ENCODE peak calls at places on chromosomes 5 and 9, in ten cellular contexts. One of them, this sample, is unnamed.
A peak's percentile ranks its signal among the peaks of the same experiment; 100 is the strongest.

GRCh38 chr5:77586101-77586500 is 52.4 kb downstream of the OTP start:
- DNase-seq in posterior cingulate gyrus: no peak
- DNase-seq in T-helper 2 cell: no peak
- DNase-seq in NCI-H748 treated with DMSO at 0.1 percent for 48 hours: no peak
- DNase-seq in iris pigment epithelial cell: no peak
- DNase-seq in stimulated activated CD4-positive, alpha-beta T cell treated with anti-CD3 and anti-CD28 coated beads, Interleukin-1b, Interleukin-23, amount 100 ng/mL, for 48 hours: no peak
- DNase-seq in HS-5: no peak
- DNase-seq in activated effector memory CD4-positive, alpha-beta T cell treated with anti-CD3 and anti-CD28 coated beads, Interleukin-2, amount 50 U/mL, for 16 hours: no peak
- DNase-seq in activated T-helper 9 cell treated with anti-CD3 and anti-CD28 coated beads, Interleukin-2, amount 50 U/mL, for 16 hours: no peak
- DNase-seq in pons: no peak
- DNase-seq in this sample: no peak

GRCh38 chr9:129038109-129038852 is 1.9 kb downstream of the MIGA2 start:
- DNase-seq in pons: no peak
- DNase-seq in posterior cingulate gyrus: no peak
- DNase-seq in T-helper 2 cell: no peak
- DNase-seq in NCI-H748 treated with DMSO at 0.1 percent for 48 hours: no peak
- DNase-seq in activated effector memory CD4-positive, alpha-beta T cell treated with anti-CD3 and anti-CD28 coated beads, Interleukin-2, amount 50 U/mL, for 16 hours: no peak
- DNase-seq in stimulated activated CD4-positive, alpha-beta T cell treated with anti-CD3 and anti-CD28 coated beads, Interleukin-1b, Interleukin-23, amount 100 ng/mL, for 48 hours: no peak
- DNase-seq in iris pigment epithelial cell: no peak
- DNase-seq in HS-5: no peak
- DNase-seq in activated T-helper 9 cell treated with anti-CD3 and anti-CD28 coated beads, Interleukin-2, amount 50 U/mL, for 16 hours: no peak
- DNase-seq in this sample: no peak

GRCh38 chr5:8952147-8952546 is 593.7 kb downstream of the SEMA5A start:
- DNase-seq in T-helper 2 cell: no peak
- DNase-seq in HS-5: no peak
- DNase-seq in NCI-H748 treated with DMSO at 0.1 percent for 48 hours: no peak
- DNase-seq in iris pigment epithelial cell: no peak
- DNase-seq in stimulated activated CD4-positive, alpha-beta T cell treated with anti-CD3 and anti-CD28 coated beads, Interleukin-1b, Interleukin-23, amount 100 ng/mL, for 48 hours: no peak
- DNase-seq in activated effector memory CD4-positive, alpha-beta T cell treated with anti-CD3 and anti-CD28 coated beads, Interleukin-2, amount 50 U/mL, for 16 hours: no peak
- DNase-seq in posterior cingulate gyrus: no peak
- DNase-seq in pons: no peak
- DNase-seq in activated T-helper 9 cell treated with anti-CD3 and anti-CD28 coated beads, Interleukin-2, amount 50 U/mL, for 16 hours: no peak
- DNase-seq in this sample: no peak

GRCh38 chr9:119974026-119974425 is 604.8 kb upstream of the BRINP1 start:
- DNase-seq in pons: no peak
- DNase-seq in HS-5: no peak
- DNase-seq in T-helper 2 cell: no peak
- DNase-seq in activated effector memory CD4-positive, alpha-beta T cell treated with anti-CD3 and anti-CD28 coated beads, Interleukin-2, amount 50 U/mL, for 16 hours: no peak
- DNase-seq in NCI-H748 treated with DMSO at 0.1 percent for 48 hours: no peak
- DNase-seq in activated T-helper 9 cell treated with anti-CD3 and anti-CD28 coated beads, Interleukin-2, amount 50 U/mL, for 16 hours: no peak
- DNase-seq in iris pigment epithelial cell: no peak
- DNase-seq in stimulated activated CD4-positive, alpha-beta T cell treated with anti-CD3 and anti-CD28 coated beads, Interleukin-1b, Interleukin-23, amount 100 ng/mL, for 48 hours: no peak
- DNase-seq in posterior cingulate gyrus: no peak
- DNase-seq in this sample: no peak

GRCh38 chr5:181243020-181243520 is 636 bp downstream of the RACK1 start:
- DNase-seq in iris pigment epithelial cell: peak; percentile 36
- DNase-seq in stimulated activated CD4-positive, alpha-beta T cell treated with anti-CD3 and anti-CD28 coated beads, Interleukin-1b, Interleukin-23, amount 100 ng/mL, for 48 hours: peak; percentile 15
- DNase-seq in HS-5: no peak
- DNase-seq in T-helper 2 cell: no peak
- DNase-seq in activated effector memory CD4-positive, alpha-beta T cell treated with anti-CD3 and anti-CD28 coated beads, Interleukin-2, amount 50 U/mL, for 16 hours: no peak
- DNase-seq in pons: peak; percentile 34
- DNase-seq in posterior cingulate gyrus: no peak
- DNase-seq in NCI-H748 treated with DMSO at 0.1 percent for 48 hours: no peak
- DNase-seq in activated T-helper 9 cell treated with anti-CD3 and anti-CD28 coated beads, Interleukin-2, amount 50 U/mL, for 16 hours: no peak
- DNase-seq in this sample: no peak

GRCh38 chr5:38441730-38442573 is 114.5 kb downstream of the LIFR start:
- DNase-seq in pons: peak; percentile 95
- DNase-seq in activated effector memory CD4-positive, alpha-beta T cell treated with anti-CD3 and anti-CD28 coated beads, Interleukin-2, amount 50 U/mL, for 16 hours: peak; percentile 91
- DNase-seq in T-helper 2 cell: peak; percentile 62
- DNase-seq in iris pigment epithelial cell: peak; percentile 91
- DNase-seq in HS-5: peak; percentile 89
- DNase-seq in NCI-H748 treated with DMSO at 0.1 percent for 48 hours: peak; percentile 99
- DNase-seq in posterior cingulate gyrus: peak; percentile 89
- DNase-seq in activated T-helper 9 cell treated with anti-CD3 and anti-CD28 coated beads, Interleukin-2, amount 50 U/mL, for 16 hours: peak; percentile 56
- DNase-seq in stimulated activated CD4-positive, alpha-beta T cell treated with anti-CD3 and anti-CD28 coated beads, Interleukin-1b, Interleukin-23, amount 100 ng/mL, for 48 hours: peak; percentile 84
- DNase-seq in this sample: peak; percentile 54

GRCh38 chr9:124489222-124489621 is 18.0 kb downstream of the NR5A1 start:
- DNase-seq in T-helper 2 cell: no peak
- DNase-seq in pons: no peak
- DNase-seq in iris pigment epithelial cell: no peak
- DNase-seq in activated effector memory CD4-positive, alpha-beta T cell treated with anti-CD3 and anti-CD28 coated beads, Interleukin-2, amount 50 U/mL, for 16 hours: no peak
- DNase-seq in activated T-helper 9 cell treated with anti-CD3 and anti-CD28 coated beads, Interleukin-2, amount 50 U/mL, for 16 hours: no peak
- DNase-seq in HS-5: no peak
- DNase-seq in NCI-H748 treated with DMSO at 0.1 percent for 48 hours: no peak
- DNase-seq in stimulated activated CD4-positive, alpha-beta T cell treated with anti-CD3 and anti-CD28 coated beads, Interleukin-1b, Interleukin-23, amount 100 ng/mL, for 48 hours: no peak
- DNase-seq in posterior cingulate gyrus: no peak
- DNase-seq in this sample: no peak

GRCh38 chr5:159286420-159287035 is 23.4 kb downstream of the UBLCP1 start:
- DNase-seq in NCI-H748 treated with DMSO at 0.1 percent for 48 hours: peak; percentile 3
- DNase-seq in posterior cingulate gyrus: no peak
- DNase-seq in stimulated activated CD4-positive, alpha-beta T cell treated with anti-CD3 and anti-CD28 coated beads, Interleukin-1b, Interleukin-23, amount 100 ng/mL, for 48 hours: no peak
- DNase-seq in T-helper 2 cell: no peak
- DNase-seq in HS-5: no peak
- DNase-seq in activated effector memory CD4-positive, alpha-beta T cell treated with anti-CD3 and anti-CD28 coated beads, Interleukin-2, amount 50 U/mL, for 16 hours: no peak
- DNase-seq in activated T-helper 9 cell treated with anti-CD3 and anti-CD28 coated beads, Interleukin-2, amount 50 U/mL, for 16 hours: no peak
- DNase-seq in iris pigment epithelial cell: peak; percentile 45
- DNase-seq in pons: peak; percentile 54
- DNase-seq in this sample: no peak

GRCh38 chr5:174119386-174119785 is 73.9 kb downstream of the NSG2 start:
- DNase-seq in stimulated activated CD4-positive, alpha-beta T cell treated with anti-CD3 and anti-CD28 coated beads, Interleukin-1b, Interleukin-23, amount 100 ng/mL, for 48 hours: no peak
- DNase-seq in activated effector memory CD4-positive, alpha-beta T cell treated with anti-CD3 and anti-CD28 coated beads, Interleukin-2, amount 50 U/mL, for 16 hours: no peak
- DNase-seq in NCI-H748 treated with DMSO at 0.1 percent for 48 hours: no peak
- DNase-seq in HS-5: no peak
- DNase-seq in T-helper 2 cell: no peak
- DNase-seq in posterior cingulate gyrus: peak; percentile 52
- DNase-seq in iris pigment epithelial cell: no peak
- DNase-seq in pons: peak; percentile 87
- DNase-seq in activated T-helper 9 cell treated with anti-CD3 and anti-CD28 coated beads, Interleukin-2, amount 50 U/mL, for 16 hours: no peak
- DNase-seq in this sample: no peak

GRCh38 chr5:127412698-127413097 is 104.7 kb upstream of the PRRC1 start:
- DNase-seq in iris pigment epithelial cell: no peak
- DNase-seq in activated effector memory CD4-positive, alpha-beta T cell treated with anti-CD3 and anti-CD28 coated beads, Interleukin-2, amount 50 U/mL, for 16 hours: no peak
- DNase-seq in T-helper 2 cell: no peak
- DNase-seq in activated T-helper 9 cell treated with anti-CD3 and anti-CD28 coated beads, Interleukin-2, amount 50 U/mL, for 16 hours: no peak
- DNase-seq in HS-5: no peak
- DNase-seq in pons: no peak
- DNase-seq in stimulated activated CD4-positive, alpha-beta T cell treated with anti-CD3 and anti-CD28 coated beads, Interleukin-1b, Interleukin-23, amount 100 ng/mL, for 48 hours: no peak
- DNase-seq in posterior cingulate gyrus: no peak
- DNase-seq in NCI-H748 treated with DMSO at 0.1 percent for 48 hours: no peak
- DNase-seq in this sample: no peak

GRCh38 chr5:178314066-178314660 is 81.6 kb upstream of the PHYKPL start:
- DNase-seq in activated effector memory CD4-positive, alpha-beta T cell treated with anti-CD3 and anti-CD28 coated beads, Interleukin-2, amount 50 U/mL, for 16 hours: no peak
- DNase-seq in pons: no peak
- DNase-seq in T-helper 2 cell: no peak
- DNase-seq in stimulated activated CD4-positive, alpha-beta T cell treated with anti-CD3 and anti-CD28 coated beads, Interleukin-1b, Interleukin-23, amount 100 ng/mL, for 48 hours: no peak
- DNase-seq in NCI-H748 treated with DMSO at 0.1 percent for 48 hours: no peak
- DNase-seq in iris pigment epithelial cell: no peak
- DNase-seq in HS-5: no peak
- DNase-seq in activated T-helper 9 cell treated with anti-CD3 and anti-CD28 coated beads, Interleukin-2, amount 50 U/mL, for 16 hours: no peak
- DNase-seq in posterior cingulate gyrus: no peak
- DNase-seq in this sample: no peak

GRCh38 chr9:98789765-98790600 is 6.4 kb downstream of the ANKS6 start:
- DNase-seq in NCI-H748 treated with DMSO at 0.1 percent for 48 hours: no peak
- DNase-seq in pons: no peak
- DNase-seq in posterior cingulate gyrus: no peak
- DNase-seq in activated effector memory CD4-positive, alpha-beta T cell treated with anti-CD3 and anti-CD28 coated beads, Interleukin-2, amount 50 U/mL, for 16 hours: no peak
- DNase-seq in HS-5: no peak
- DNase-seq in activated T-helper 9 cell treated with anti-CD3 and anti-CD28 coated beads, Interleukin-2, amount 50 U/mL, for 16 hours: no peak
- DNase-seq in iris pigment epithelial cell: no peak
- DNase-seq in T-helper 2 cell: no peak
- DNase-seq in stimulated activated CD4-positive, alpha-beta T cell treated with anti-CD3 and anti-CD28 coated beads, Interleukin-1b, Interleukin-23, amount 100 ng/mL, for 48 hours: no peak
- DNase-seq in this sample: no peak

GRCh38 chr5:169426674-169427250 is 125.8 kb upstream of the SLIT3 start:
- DNase-seq in stimulated activated CD4-positive, alpha-beta T cell treated with anti-CD3 and anti-CD28 coated beads, Interleukin-1b, Interleukin-23, amount 100 ng/mL, for 48 hours: no peak
- DNase-seq in activated T-helper 9 cell treated with anti-CD3 and anti-CD28 coated beads, Interleukin-2, amount 50 U/mL, for 16 hours: no peak
- DNase-seq in posterior cingulate gyrus: no peak
- DNase-seq in T-helper 2 cell: no peak
- DNase-seq in NCI-H748 treated with DMSO at 0.1 percent for 48 hours: no peak
- DNase-seq in activated effector memory CD4-positive, alpha-beta T cell treated with anti-CD3 and anti-CD28 coated beads, Interleukin-2, amount 50 U/mL, for 16 hours: no peak
- DNase-seq in pons: peak; percentile 12
- DNase-seq in HS-5: no peak
- DNase-seq in iris pigment epithelial cell: no peak
- DNase-seq in this sample: no peak

GRCh38 chr5:109247943-109248342 is 161.8 kb downstream of the PJA2 start:
- DNase-seq in NCI-H748 treated with DMSO at 0.1 percent for 48 hours: no peak
- DNase-seq in stimulated activated CD4-positive, alpha-beta T cell treated with anti-CD3 and anti-CD28 coated beads, Interleukin-1b, Interleukin-23, amount 100 ng/mL, for 48 hours: no peak
- DNase-seq in T-helper 2 cell: no peak
- DNase-seq in posterior cingulate gyrus: no peak
- DNase-seq in activated effector memory CD4-positive, alpha-beta T cell treated with anti-CD3 and anti-CD28 coated beads, Interleukin-2, amount 50 U/mL, for 16 hours: no peak
- DNase-seq in HS-5: no peak
- DNase-seq in activated T-helper 9 cell treated with anti-CD3 and anti-CD28 coated beads, Interleukin-2, amount 50 U/mL, for 16 hours: no peak
- DNase-seq in iris pigment epithelial cell: no peak
- DNase-seq in pons: peak; percentile 28
- DNase-seq in this sample: no peak

GRCh38 chr9:26369096-26369495 is 523.5 kb downstream of the CAAP1 start:
- DNase-seq in iris pigment epithelial cell: no peak
- DNase-seq in NCI-H748 treated with DMSO at 0.1 percent for 48 hours: no peak
- DNase-seq in posterior cingulate gyrus: no peak
- DNase-seq in activated effector memory CD4-positive, alpha-beta T cell treated with anti-CD3 and anti-CD28 coated beads, Interleukin-2, amount 50 U/mL, for 16 hours: no peak
- DNase-seq in HS-5: peak; percentile 6
- DNase-seq in stimulated activated CD4-positive, alpha-beta T cell treated with anti-CD3 and anti-CD28 coated beads, Interleukin-1b, Interleukin-23, amount 100 ng/mL, for 48 hours: no peak
- DNase-seq in activated T-helper 9 cell treated with anti-CD3 and anti-CD28 coated beads, Interleukin-2, amount 50 U/mL, for 16 hours: no peak
- DNase-seq in T-helper 2 cell: no peak
- DNase-seq in pons: no peak
- DNase-seq in this sample: no peak

GRCh38 chr9:35996358-35996970 is 38.5 kb upstream of the OR2S2 start:
- DNase-seq in NCI-H748 treated with DMSO at 0.1 percent for 48 hours: no peak
- DNase-seq in stimulated activated CD4-positive, alpha-beta T cell treated with anti-CD3 and anti-CD28 coated beads, Interleukin-1b, Interleukin-23, amount 100 ng/mL, for 48 hours: no peak
- DNase-seq in activated effector memory CD4-positive, alpha-beta T cell treated with anti-CD3 and anti-CD28 coated beads, Interleukin-2, amount 50 U/mL, for 16 hours: no peak
- DNase-seq in HS-5: no peak
- DNase-seq in pons: no peak
- DNase-seq in iris pigment epithelial cell: peak; percentile 51
- DNase-seq in T-helper 2 cell: no peak
- DNase-seq in activated T-helper 9 cell treated with anti-CD3 and anti-CD28 coated beads, Interleukin-2, amount 50 U/mL, for 16 hours: no peak
- DNase-seq in posterior cingulate gyrus: no peak
- DNase-seq in this sample: no peak

GRCh38 chr5:79890871-79891249 is 100.2 kb downstream of the MTX3 start:
- DNase-seq in stimulated activated CD4-positive, alpha-beta T cell treated with anti-CD3 and anti-CD28 coated beads, Interleukin-1b, Interleukin-23, amount 100 ng/mL, for 48 hours: no peak
- DNase-seq in activated T-helper 9 cell treated with anti-CD3 and anti-CD28 coated beads, Interleukin-2, amount 50 U/mL, for 16 hours: no peak
- DNase-seq in pons: no peak
- DNase-seq in T-helper 2 cell: no peak
- DNase-seq in posterior cingulate gyrus: no peak
- DNase-seq in HS-5: no peak
- DNase-seq in activated effector memory CD4-positive, alpha-beta T cell treated with anti-CD3 and anti-CD28 coated beads, Interleukin-2, amount 50 U/mL, for 16 hours: no peak
- DNase-seq in NCI-H748 treated with DMSO at 0.1 percent for 48 hours: no peak
- DNase-seq in iris pigment epithelial cell: no peak
- DNase-seq in this sample: no peak

GRCh38 chr5:26388946-26389345 is 649.4 kb downstream of the CDH9 start:
- DNase-seq in pons: peak; percentile 55
- DNase-seq in T-helper 2 cell: no peak
- DNase-seq in NCI-H748 treated with DMSO at 0.1 percent for 48 hours: peak; percentile 98
- DNase-seq in stimulated activated CD4-positive, alpha-beta T cell treated with anti-CD3 and anti-CD28 coated beads, Interleukin-1b, Interleukin-23, amount 100 ng/mL, for 48 hours: no peak
- DNase-seq in activated effector memory CD4-positive, alpha-beta T cell treated with anti-CD3 and anti-CD28 coated beads, Interleukin-2, amount 50 U/mL, for 16 hours: no peak
- DNase-seq in iris pigment epithelial cell: peak; percentile 1
- DNase-seq in HS-5: peak; percentile 26
- DNase-seq in posterior cingulate gyrus: no peak
- DNase-seq in activated T-helper 9 cell treated with anti-CD3 and anti-CD28 coated beads, Interleukin-2, amount 50 U/mL, for 16 hours: no peak
- DNase-seq in this sample: no peak